ENCODE peak calls at places on chromosomes 7 and 10, in eight cellular contexts. M is fibroblast of pulmonary artery; U is right cardiac atrium; P is GM23248; O is activated CD8-positive, alpha-beta memory T cell treated with anti-CD3 and anti-CD28 coated beads, Interleukin-2, amount 50 U/mL, for 4 hours; G is neuronal stem cell; T is stimulated activated CD4-positive, alpha-beta T cell treated with anti-CD3 and anti-CD28 coated beads, TNF-alpha, amount 100 ng/mL, for 1 hour; Y is endothelial cell. C is an unnamed sample.
A peak's percentile ranks its signal among the peaks of the same experiment; 100 is the strongest.

GRCh38 chr10:76285012-76285411 is 853.6 kb downstream of the LRMDA start:
- DNase-seq in P (peak; percentile 87), G (no peak), Y (no peak), U (no peak), O (no peak), T (no peak), M (peak; percentile 78), C (no peak)

GRCh38 chr10:80924063-80924952 is 386.6 kb downstream of the SH2D4B start:
- DNase-seq in T (no peak), P (peak; percentile 52), G (peak; percentile 62), M (peak; percentile 57), O (no peak), Y (peak; percentile 65), U (peak; percentile 43), C (no peak)

GRCh38 chr7:50962962-50963374 is 180.3 kb upstream of the GRB10 start:
- DNase-seq in G (no peak), P (peak; percentile 42), M (peak; percentile 74), U (peak; percentile 86), Y (no peak), O (no peak), T (no peak), C (no peak)

GRCh38 chr7:19442016-19442785 is 266.6 kb downstream of the POLR1F start:
- DNase-seq in G (peak; percentile 14), M (peak; percentile 80), O (no peak), P (peak; percentile 76), T (no peak), U (no peak), Y (peak; percentile 26), C (no peak)

GRCh38 chr10:30583778-30584415 is 45.7 kb downstream of the LYZL2 start:
- DNase-seq in U (peak; percentile 81), T (no peak), Y (peak; percentile 29), M (peak; percentile 91), P (peak; percentile 80), G (no peak), O (no peak), C (peak; percentile 87)

GRCh38 chr7:1704326-1705241 is 34.5 kb downstream of the ELFN1 start:
- DNase-seq in T (no peak), P (no peak), U (no peak), O (no peak), Y (no peak), G (no peak), M (no peak), C (no peak)

GRCh38 chr10:53808677-53809076 is 992.4 kb downstream of the PCDH15 start:
- DNase-seq in T (no peak), M (no peak), Y (no peak), O (no peak), G (no peak), P (no peak), U (no peak), C (no peak)

GRCh38 chr10:115402690-115403089 is 309.5 kb downstream of the ATRNL1 start:
- DNase-seq in P (peak; percentile 46), O (no peak), M (peak; percentile 52), T (no peak), U (no peak), Y (no peak), G (no peak), C (no peak)

GRCh38 chr10:113958631-113959382 is 84.9 kb upstream of the ADRB1 start:
- DNase-seq in O (no peak), U (peak; percentile 59), G (no peak), T (no peak), P (peak; percentile 96), M (peak; percentile 90), Y (no peak), C (no peak)

GRCh38 chr7:89771003-89771636 is 383.1 kb upstream of the STEAP1 start:
- DNase-seq in M (no peak), G (no peak), Y (no peak), O (no peak), T (no peak), U (no peak), P (peak; percentile 17), C (no peak)

GRCh38 chr10:104842704-104843103 is 201.6 kb downstream of the SORCS3 start:
- DNase-seq in M (no peak), G (no peak), U (no peak), T (no peak), Y (no peak), P (no peak), O (no peak), C (no peak)

GRCh38 chr7:1285556-1286301 is 53.1 kb downstream of the UNCX start:
- DNase-seq in O (no peak), Y (no peak), G (no peak), T (no peak), M (no peak), U (no peak), P (no peak), C (no peak)

GRCh38 chr10:114239117-114239993 is at the start of gene VWA2:
- DNase-seq in O (peak; percentile 25), M (no peak), Y (peak; percentile 55), P (no peak), T (no peak), G (peak; percentile 21), U (peak; percentile 74), C (no peak)

GRCh38 chr7:28414453-28414852 is 2.1 kb downstream of the CREB5 start:
- DNase-seq in M (no peak), O (no peak), Y (no peak), G (no peak), P (no peak), T (no peak), U (no peak), C (no peak)

GRCh38 chr10:69333205-69333604 is 54.9 kb downstream of the HK1 start:
- DNase-seq in M (peak; percentile 56), Y (no peak), P (peak; percentile 50), T (no peak), G (no peak), U (peak; percentile 67), O (no peak), C (peak; percentile 59)

GRCh38 chr7:142153400-142153799 is 41.9 kb downstream of the MGAM2 start:
- DNase-seq in M (no peak), P (peak; percentile 38), T (no peak), U (no peak), G (no peak), O (no peak), Y (peak; percentile 26), C (no peak)

GRCh38 chr10:133310789-133311188 is 2.1 kb downstream of the ZNF511 start:
- DNase-seq in Y (no peak), G (no peak), M (no peak), O (no peak), U (peak; percentile 26), T (no peak), P (no peak), C (no peak)

GRCh38 chr7:107125475-107125874 is 43.3 kb upstream of the HBP1 start:
- DNase-seq in M (no peak), U (no peak), P (no peak), T (no peak), Y (no peak), O (no peak), G (no peak), C (no peak)